ENCODE peak calls at places on chromosomes 7 and 10, in seven cellular contexts. One of them, this sample, is unnamed.

GRCh38 chr7:44970521-44971051 is 8.2 kb downstream of the MYO1G start:
- DNase-seq in GM06990: no peak
- DNase-seq in astrocyte: no peak
- DNase-seq in left lung: no peak
- DNase-seq in cardiac muscle cell: no peak
- DNase-seq in chondrocyte: no peak
- DNase-seq in astrocyte of the spinal cord: no peak
- DNase-seq in this sample: no peak

GRCh38 chr7:89264126-89264525 is 468.6 kb upstream of the TEX47 start:
- DNase-seq in GM06990: no peak
- DNase-seq in astrocyte: no peak
- DNase-seq in left lung: no peak
- DNase-seq in cardiac muscle cell: no peak
- DNase-seq in chondrocyte: no peak
- DNase-seq in astrocyte of the spinal cord: no peak
- DNase-seq in this sample: no peak

GRCh38 chr10:29479081-29479917 is 155.5 kb downstream of the SVIL start:
- DNase-seq in GM06990: no peak
- DNase-seq in astrocyte: peak; percentile 42
- DNase-seq in left lung: no peak
- DNase-seq in cardiac muscle cell: no peak
- DNase-seq in chondrocyte: no peak
- DNase-seq in astrocyte of the spinal cord: peak; percentile 83
- DNase-seq in this sample: no peak

GRCh38 chr7:25805027-25805687 is 346.8 kb upstream of the NFE2L3 start:
- DNase-seq in GM06990: no peak
- DNase-seq in astrocyte: peak; percentile 26
- DNase-seq in left lung: no peak
- DNase-seq in cardiac muscle cell: no peak
- DNase-seq in chondrocyte: no peak
- DNase-seq in astrocyte of the spinal cord: peak; percentile 7
- DNase-seq in this sample: no peak

GRCh38 chr10:12409171-12409570 is 59.8 kb downstream of the CAMK1D start:
- DNase-seq in GM06990: no peak
- DNase-seq in astrocyte: no peak
- DNase-seq in left lung: no peak
- DNase-seq in cardiac muscle cell: no peak
- DNase-seq in chondrocyte: no peak
- DNase-seq in astrocyte of the spinal cord: no peak
- DNase-seq in this sample: no peak

GRCh38 chr10:83760142-83760541 is 379.2 kb upstream of the GHITM start:
- DNase-seq in GM06990: no peak
- DNase-seq in astrocyte: no peak
- DNase-seq in left lung: no peak
- DNase-seq in cardiac muscle cell: no peak
- DNase-seq in chondrocyte: no peak
- DNase-seq in astrocyte of the spinal cord: no peak
- DNase-seq in this sample: no peak

GRCh38 chr10:89427629-89428028 is 13.3 kb downstream of the IFIT5 start:
- DNase-seq in GM06990: no peak
- DNase-seq in astrocyte: peak; percentile 85
- DNase-seq in left lung: no peak
- DNase-seq in cardiac muscle cell: no peak
- DNase-seq in chondrocyte: no peak
- DNase-seq in astrocyte of the spinal cord: peak; percentile 86
- DNase-seq in this sample: no peak

GRCh38 chr10:10366836-10367235 is 650.8 kb upstream of the CELF2 start:
- DNase-seq in GM06990: no peak
- DNase-seq in astrocyte: no peak
- DNase-seq in left lung: no peak
- DNase-seq in cardiac muscle cell: no peak
- DNase-seq in chondrocyte: no peak
- DNase-seq in astrocyte of the spinal cord: no peak
- DNase-seq in this sample: no peak

GRCh38 chr10:132499367-132499685 is 38.3 kb upstream of the INPP5A start:
- DNase-seq in GM06990: no peak
- DNase-seq in astrocyte: no peak
- DNase-seq in left lung: no peak
- DNase-seq in cardiac muscle cell: no peak
- DNase-seq in chondrocyte: peak; percentile 66
- DNase-seq in astrocyte of the spinal cord: no peak
- DNase-seq in this sample: no peak

GRCh38 chr7:44615149-44615611 is 8.8 kb downstream of the OGDH start:
- DNase-seq in GM06990: no peak
- DNase-seq in astrocyte: peak; percentile 17
- DNase-seq in left lung: peak; percentile 70
- DNase-seq in cardiac muscle cell: no peak
- DNase-seq in chondrocyte: no peak
- DNase-seq in astrocyte of the spinal cord: no peak
- DNase-seq in this sample: peak; percentile 93

GRCh38 chr7:35430547-35431153 is 176.8 kb upstream of the TBX20 start:
- DNase-seq in GM06990: no peak
- DNase-seq in astrocyte: no peak
- DNase-seq in left lung: no peak
- DNase-seq in cardiac muscle cell: no peak
- DNase-seq in chondrocyte: no peak
- DNase-seq in astrocyte of the spinal cord: no peak
- DNase-seq in this sample: no peak

GRCh38 chr10:71396714-71397339 is at the start of gene CDH23:
- DNase-seq in GM06990: no peak
- DNase-seq in astrocyte: no peak
- DNase-seq in left lung: no peak
- DNase-seq in cardiac muscle cell: peak; percentile 63
- DNase-seq in chondrocyte: no peak
- DNase-seq in astrocyte of the spinal cord: no peak
- DNase-seq in this sample: no peak

GRCh38 chr7:134448359-134449229 is 10.3 kb downstream of the AKR1B1 start:
- DNase-seq in GM06990: no peak
- DNase-seq in astrocyte: peak; percentile 80
- DNase-seq in left lung: no peak
- DNase-seq in cardiac muscle cell: no peak
- DNase-seq in chondrocyte: no peak
- DNase-seq in astrocyte of the spinal cord: peak; percentile 86
- DNase-seq in this sample: no peak

GRCh38 chr10:3455385-3456334 is 283.1 kb upstream of the PITRM1 start:
- DNase-seq in GM06990: no peak
- DNase-seq in astrocyte: peak; percentile 30
- DNase-seq in left lung: no peak
- DNase-seq in cardiac muscle cell: no peak
- DNase-seq in chondrocyte: no peak
- DNase-seq in astrocyte of the spinal cord: peak; percentile 60
- DNase-seq in this sample: no peak

GRCh38 chr7:158847451-158847866 is 8.9 kb upstream of the DYNC2I1 start:
- DNase-seq in GM06990: no peak
- DNase-seq in astrocyte: no peak
- DNase-seq in left lung: no peak
- DNase-seq in cardiac muscle cell: no peak
- DNase-seq in chondrocyte: no peak
- DNase-seq in astrocyte of the spinal cord: no peak
- DNase-seq in this sample: no peak

GRCh38 chr7:47721670-47722069 is 139.8 kb upstream of the TNS3 start:
- DNase-seq in GM06990: no peak
- DNase-seq in astrocyte: no peak
- DNase-seq in left lung: no peak
- DNase-seq in cardiac muscle cell: no peak
- DNase-seq in chondrocyte: peak; percentile 51
- DNase-seq in astrocyte of the spinal cord: no peak
- DNase-seq in this sample: no peak
- TF ChIP-seq CTCF in GM06990: peak; percentile 47
- TF ChIP-seq CTCF in astrocyte: no peak
- TF ChIP-seq CTCF in left lung: no peak
- TF ChIP-seq CTCF in cardiac muscle cell: no peak
- TF ChIP-seq CTCF in chondrocyte: no peak
- TF ChIP-seq CTCF in astrocyte of the spinal cord: no peak
- TF ChIP-seq CTCF in this sample: no peak

GRCh38 chr7:1449951-1450350 is 9.3 kb downstream of the MICALL2 start:
- DNase-seq in GM06990: no peak
- DNase-seq in astrocyte: no peak
- DNase-seq in left lung: no peak
- DNase-seq in cardiac muscle cell: no peak
- DNase-seq in chondrocyte: no peak
- DNase-seq in astrocyte of the spinal cord: no peak
- DNase-seq in this sample: no peak

GRCh38 chr7:1450987-1451386 is 8.3 kb downstream of the MICALL2 start:
- DNase-seq in GM06990: no peak
- DNase-seq in astrocyte: no peak
- DNase-seq in left lung: no peak
- DNase-seq in cardiac muscle cell: no peak
- DNase-seq in chondrocyte: no peak
- DNase-seq in astrocyte of the spinal cord: no peak
- DNase-seq in this sample: no peak

GRCh38 chr7:1448958-1449357 is 10.3 kb downstream of the MICALL2 start:
- DNase-seq in GM06990: no peak
- DNase-seq in astrocyte: no peak
- DNase-seq in left lung: no peak
- DNase-seq in cardiac muscle cell: no peak
- DNase-seq in chondrocyte: no peak
- DNase-seq in astrocyte of the spinal cord: no peak
- DNase-seq in this sample: no peak

GRCh38 chr7:1450431-1450830 is 8.8 kb downstream of the MICALL2 start:
- DNase-seq in GM06990: no peak
- DNase-seq in astrocyte: no peak
- DNase-seq in left lung: no peak
- DNase-seq in cardiac muscle cell: no peak
- DNase-seq in chondrocyte: no peak
- DNase-seq in astrocyte of the spinal cord: no peak
- DNase-seq in this sample: no peak

GRCh38 chr7:1449501-1449900 is 9.8 kb downstream of the MICALL2 start:
- DNase-seq in GM06990: no peak
- DNase-seq in astrocyte: no peak
- DNase-seq in left lung: no peak
- DNase-seq in cardiac muscle cell: no peak
- DNase-seq in chondrocyte: no peak
- DNase-seq in astrocyte of the spinal cord: no peak
- DNase-seq in this sample: no peak
- TF ChIP-seq CTCF in GM06990: no peak
- TF ChIP-seq CTCF in astrocyte: no peak
- TF ChIP-seq CTCF in left lung: no peak
- TF ChIP-seq CTCF in cardiac muscle cell: no peak
- TF ChIP-seq CTCF in chondrocyte: no peak
- TF ChIP-seq CTCF in astrocyte of the spinal cord: no peak
- TF ChIP-seq CTCF in this sample: no peak

GRCh38 chr10:16314259-16314658 is 122.6 kb upstream of the PTER start:
- DNase-seq in GM06990: no peak
- DNase-seq in astrocyte: no peak
- DNase-seq in left lung: no peak
- DNase-seq in cardiac muscle cell: no peak
- DNase-seq in chondrocyte: no peak
- DNase-seq in astrocyte of the spinal cord: no peak
- DNase-seq in this sample: no peak
- TF ChIP-seq CTCF in GM06990: no peak
- TF ChIP-seq CTCF in astrocyte: no peak
- TF ChIP-seq CTCF in left lung: no peak
- TF ChIP-seq CTCF in cardiac muscle cell: no peak
- TF ChIP-seq CTCF in chondrocyte: no peak
- TF ChIP-seq CTCF in astrocyte of the spinal cord: no peak
- TF ChIP-seq CTCF in this sample: no peak

GRCh38 chr7:103063895-103064294 is 10.7 kb downstream of the FBXL13 start:
- DNase-seq in GM06990: no peak
- DNase-seq in astrocyte: no peak
- DNase-seq in left lung: no peak
- DNase-seq in cardiac muscle cell: no peak
- DNase-seq in chondrocyte: no peak
- DNase-seq in astrocyte of the spinal cord: no peak
- DNase-seq in this sample: no peak

GRCh38 chr7:103068429-103069403 is 5.9 kb downstream of the FBXL13 start:
- DNase-seq in GM06990: no peak
- DNase-seq in astrocyte: no peak
- DNase-seq in left lung: no peak
- DNase-seq in cardiac muscle cell: no peak
- DNase-seq in chondrocyte: no peak
- DNase-seq in astrocyte of the spinal cord: no peak
- DNase-seq in this sample: no peak

GRCh38 chr7:103071000-103071399 is 3.6 kb downstream of the FBXL13 start:
- DNase-seq in GM06990: no peak
- DNase-seq in astrocyte: no peak
- DNase-seq in left lung: no peak
- DNase-seq in cardiac muscle cell: no peak
- DNase-seq in chondrocyte: no peak
- DNase-seq in astrocyte of the spinal cord: no peak
- DNase-seq in this sample: no peak

DNA sequence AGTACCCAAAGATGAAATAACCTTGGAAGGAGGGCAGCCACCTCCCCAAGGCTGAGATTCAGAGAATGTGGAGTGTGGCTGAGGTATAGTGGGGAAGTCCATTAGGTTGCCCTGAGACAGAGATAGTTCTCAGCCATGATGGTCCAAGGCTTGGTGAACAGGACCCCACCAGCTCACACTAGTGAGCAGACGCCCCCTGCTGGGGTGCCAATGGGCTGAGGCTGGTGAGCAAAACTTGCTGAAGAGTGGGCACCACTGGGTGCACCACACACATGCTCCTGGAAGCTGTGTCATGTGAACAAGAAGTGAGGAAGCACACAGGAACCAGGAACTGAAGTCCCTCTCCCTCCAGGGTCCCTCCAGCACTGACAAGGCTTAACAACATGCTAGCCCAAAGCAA is 8.9 kb downstream of the FBXL13 start:
- DNase-seq in GM06990: no peak
- DNase-seq in astrocyte: no peak
- DNase-seq in left lung: peak; percentile 37
- DNase-seq in cardiac muscle cell: peak; percentile 56
- DNase-seq in chondrocyte: no peak
- DNase-seq in astrocyte of the spinal cord: peak; percentile 21
- DNase-seq in this sample: no peak
- TF ChIP-seq CTCF in GM06990: peak; percentile 87
- TF ChIP-seq CTCF in astrocyte: peak; percentile 29
- TF ChIP-seq CTCF in left lung: peak; percentile 13
- TF ChIP-seq CTCF in cardiac muscle cell: peak; percentile 60
- TF ChIP-seq CTCF in chondrocyte: peak; percentile 69
- TF ChIP-seq CTCF in astrocyte of the spinal cord: peak; percentile 61
- TF ChIP-seq CTCF in this sample: peak; percentile 25

DNA sequence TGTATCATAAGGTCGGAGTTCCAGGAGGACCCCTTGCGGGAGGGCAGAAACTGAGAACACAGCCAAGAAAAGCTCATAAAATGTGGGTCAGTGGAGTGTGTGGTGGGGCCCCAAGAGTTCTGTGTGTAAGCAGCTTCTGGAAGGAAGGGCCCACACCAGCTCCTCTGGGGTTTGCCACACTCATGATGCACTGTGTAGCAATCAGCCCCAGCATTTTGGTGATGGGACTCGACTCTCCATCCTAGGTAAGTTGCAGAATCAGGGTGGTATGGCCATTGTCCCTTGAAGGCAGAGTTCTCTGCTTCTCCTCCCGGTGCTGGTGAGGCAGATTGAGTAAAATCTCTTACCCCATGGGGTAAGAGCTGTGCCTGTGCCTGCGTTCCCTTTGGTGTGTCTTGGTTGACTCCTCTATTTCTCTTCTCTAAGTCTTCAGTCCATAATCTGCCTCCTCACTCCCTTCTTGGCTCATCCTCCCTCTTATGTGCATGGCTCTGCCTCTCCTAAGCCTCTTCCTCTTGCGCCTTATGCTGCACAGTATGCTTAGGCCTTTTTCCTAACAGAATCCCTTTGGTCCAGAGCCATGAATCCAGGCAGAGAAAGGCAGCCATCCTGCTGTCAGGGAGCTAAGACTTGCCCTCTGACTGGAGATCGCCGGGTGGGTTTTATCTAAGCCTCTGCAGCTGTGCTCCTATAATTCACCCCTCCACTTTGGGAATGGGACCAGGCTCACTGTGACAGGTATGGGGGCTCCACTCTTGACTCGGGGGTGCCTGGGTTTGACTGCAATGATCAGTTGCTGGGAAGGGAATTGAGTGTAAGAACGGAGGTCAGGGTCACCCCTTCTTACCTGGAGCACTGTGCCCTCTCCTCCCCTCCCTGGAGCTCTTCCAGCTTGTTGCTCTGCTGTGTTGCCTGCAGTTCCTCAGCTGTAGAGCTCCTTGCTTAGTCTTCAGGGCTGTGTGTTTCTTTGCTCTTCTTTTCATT is 17.8 kb downstream of the PRSS2 start:
- DNase-seq in GM06990: no peak
- DNase-seq in astrocyte: no peak
- DNase-seq in left lung: no peak
- DNase-seq in cardiac muscle cell: no peak
- DNase-seq in chondrocyte: no peak
- DNase-seq in astrocyte of the spinal cord: no peak
- DNase-seq in this sample: no peak
- TF ChIP-seq CTCF in GM06990: no peak
- TF ChIP-seq CTCF in astrocyte: no peak
- TF ChIP-seq CTCF in left lung: no peak
- TF ChIP-seq CTCF in cardiac muscle cell: no peak
- TF ChIP-seq CTCF in chondrocyte: no peak
- TF ChIP-seq CTCF in astrocyte of the spinal cord: no peak
- TF ChIP-seq CTCF in this sample: no peak

This sample was measured in CD14-positive monocyte.